ENCODE peak calls at places on chromosomes 4 and X, in four cellular contexts. One of them, this sample, is unnamed.

GRCh38 chr4:47741200-47741599 is 96.7 kb downstream of the CORIN start:
- DNase-seq in type B pancreatic cell: no peak
- DNase-seq in astrocyte: no peak
- DNase-seq in fibroblast of the aortic adventitia: no peak
- DNase-seq in this sample: no peak

GRCh38 chrX:18964880-18965279 is 19.0 kb downstream of the PHKA2 start:
- DNase-seq in fibroblast of the aortic adventitia: peak; percentile 15
- DNase-seq in astrocyte: no peak
- DNase-seq in type B pancreatic cell: no peak
- DNase-seq in this sample: no peak

GRCh38 chr4:165384608-165385007 is 5.8 kb downstream of the CPE start:
- DNase-seq in astrocyte: peak; percentile 43
- DNase-seq in fibroblast of the aortic adventitia: peak; percentile 75
- DNase-seq in type B pancreatic cell: no peak
- DNase-seq in this sample: no peak

GRCh38 chr4:24850669-24851068 is 55.3 kb downstream of the SOD3 start:
- DNase-seq in astrocyte: peak; percentile 91
- DNase-seq in type B pancreatic cell: no peak
- DNase-seq in fibroblast of the aortic adventitia: peak; percentile 94
- DNase-seq in this sample: no peak

GRCh38 chrX:141811438-141811837 is 26.7 kb upstream of the MAGEC3 start:
- DNase-seq in fibroblast of the aortic adventitia: no peak
- DNase-seq in astrocyte: no peak
- DNase-seq in type B pancreatic cell: no peak
- DNase-seq in this sample: no peak

GRCh38 chr4:185838514-185839203 is 26.7 kb upstream of the SORBS2 start:
- DNase-seq in type B pancreatic cell: no peak
- DNase-seq in fibroblast of the aortic adventitia: peak; percentile 4
- DNase-seq in astrocyte: no peak
- DNase-seq in this sample: no peak

GRCh38 chr4:81466841-81467671 is 4.7 kb downstream of the RASGEF1B start:
- DNase-seq in fibroblast of the aortic adventitia: peak; percentile 79
- DNase-seq in type B pancreatic cell: no peak
- DNase-seq in astrocyte: peak; percentile 26
- DNase-seq in this sample: no peak

GRCh38 chrX:25025615-25026014 is 9.8 kb upstream of the ARX start:
- DNase-seq in fibroblast of the aortic adventitia: no peak
- DNase-seq in type B pancreatic cell: no peak
- DNase-seq in astrocyte: no peak
- DNase-seq in this sample: no peak

GRCh38 chr4:81688085-81688484 is 216.4 kb upstream of the RASGEF1B start:
- DNase-seq in fibroblast of the aortic adventitia: peak; percentile 8
- DNase-seq in astrocyte: no peak
- DNase-seq in type B pancreatic cell: no peak
- DNase-seq in this sample: no peak

GRCh38 chr4:175536852-175537453 is 275.1 kb downstream of the GPM6A start:
- DNase-seq in fibroblast of the aortic adventitia: peak; percentile 87
- DNase-seq in type B pancreatic cell: no peak
- DNase-seq in astrocyte: peak; percentile 49
- DNase-seq in this sample: no peak

GRCh38 chrX:120090208-120090607 is 12.7 kb upstream of the RHOXF2B start:
- DNase-seq in fibroblast of the aortic adventitia: no peak
- DNase-seq in type B pancreatic cell: no peak
- DNase-seq in astrocyte: no peak
- DNase-seq in this sample: no peak

GRCh38 chr4:24730256-24731001 is 64.9 kb upstream of the SOD3 start:
- DNase-seq in type B pancreatic cell: no peak
- DNase-seq in astrocyte: peak; percentile 64
- DNase-seq in fibroblast of the aortic adventitia: peak; percentile 94
- DNase-seq in this sample: no peak

GRCh38 chr4:72418458-72418857 is 150.6 kb downstream of the ADAMTS3 start:
- DNase-seq in astrocyte: peak; percentile 69
- DNase-seq in fibroblast of the aortic adventitia: peak; percentile 76
- DNase-seq in type B pancreatic cell: no peak
- DNase-seq in this sample: no peak

GRCh38 chr4:153909672-153910071 is 120.8 kb upstream of the SFRP2 start:
- DNase-seq in type B pancreatic cell: no peak
- DNase-seq in fibroblast of the aortic adventitia: no peak
- DNase-seq in astrocyte: no peak
- DNase-seq in this sample: no peak

GRCh38 chr4:123568936-123569335 is 172.3 kb downstream of the SPRY1 start:
- DNase-seq in astrocyte: no peak
- DNase-seq in fibroblast of the aortic adventitia: no peak
- DNase-seq in type B pancreatic cell: no peak
- DNase-seq in this sample: no peak

GRCh38 chrX:39577206-39577605 is 520.6 kb downstream of the BCOR start:
- DNase-seq in astrocyte: peak; percentile 25
- DNase-seq in type B pancreatic cell: no peak
- DNase-seq in fibroblast of the aortic adventitia: no peak
- DNase-seq in this sample: no peak

GRCh38 chrX:19747672-19748610 is 139.5 kb downstream of the SH3KBP1 start:
- DNase-seq in type B pancreatic cell: no peak
- DNase-seq in astrocyte: no peak
- DNase-seq in fibroblast of the aortic adventitia: no peak
- DNase-seq in this sample: no peak

GRCh38 chr4:16206848-16207247 is 19.4 kb downstream of the TAPT1 start:
- DNase-seq in type B pancreatic cell: no peak
- DNase-seq in astrocyte: no peak
- DNase-seq in fibroblast of the aortic adventitia: no peak
- DNase-seq in this sample: no peak

GRCh38 chr4:163380703-163381102 is 37.0 kb downstream of the NPY5R start:
- DNase-seq in type B pancreatic cell: no peak
- DNase-seq in astrocyte: no peak
- DNase-seq in fibroblast of the aortic adventitia: no peak
- DNase-seq in this sample: no peak

GRCh38 chr4:151117371-151117962 is 18.0 kb downstream of the RPS3A start:
- DNase-seq in astrocyte: peak; percentile 39
- DNase-seq in fibroblast of the aortic adventitia: peak; percentile 77
- DNase-seq in type B pancreatic cell: no peak
- DNase-seq in this sample: no peak

GRCh38 chr4:21304061-21304541 is 603.8 kb downstream of the PACRGL start:
- DNase-seq in type B pancreatic cell: no peak
- DNase-seq in astrocyte: no peak
- DNase-seq in fibroblast of the aortic adventitia: no peak
- DNase-seq in this sample: no peak

GRCh38 chr4:95151255-95151654 is 393.5 kb downstream of the BMPR1B start:
- DNase-seq in fibroblast of the aortic adventitia: no peak
- DNase-seq in type B pancreatic cell: no peak
- DNase-seq in astrocyte: no peak
- DNase-seq in this sample: no peak

GRCh38 chr4:169640261-169640880 is 20.0 kb downstream of the CLCN3 start:
- DNase-seq in type B pancreatic cell: no peak
- DNase-seq in fibroblast of the aortic adventitia: peak; percentile 91
- DNase-seq in astrocyte: peak; percentile 63
- DNase-seq in this sample: no peak

GRCh38 chr4:165367040-165367439 is 11.8 kb upstream of the CPE start:
- DNase-seq in fibroblast of the aortic adventitia: peak; percentile 37
- DNase-seq in type B pancreatic cell: no peak
- DNase-seq in astrocyte: no peak
- DNase-seq in this sample: no peak

GRCh38 chrX:68710870-68711576 is 63.6 kb downstream of the STARD8 start:
- DNase-seq in fibroblast of the aortic adventitia: peak; percentile 66
- DNase-seq in type B pancreatic cell: no peak
- DNase-seq in astrocyte: peak; percentile 18
- DNase-seq in this sample: no peak

GRCh38 chrX:24081661-24082154 is 27.0 kb downstream of the EIF2S3 start:
- DNase-seq in astrocyte: peak; percentile 27
- DNase-seq in type B pancreatic cell: no peak
- DNase-seq in fibroblast of the aortic adventitia: peak; percentile 72
- DNase-seq in this sample: peak; percentile 89

GRCh38 chrX:53682885-53683555 is 3.5 kb downstream of the HUWE1 start:
- DNase-seq in astrocyte: peak; percentile 41
- DNase-seq in fibroblast of the aortic adventitia: peak; percentile 59
- DNase-seq in type B pancreatic cell: no peak
- DNase-seq in this sample: no peak

GRCh38 chr4:108130955-108131354 is 37.8 kb downstream of the LEF1 start:
- DNase-seq in type B pancreatic cell: no peak
- DNase-seq in astrocyte: no peak
- DNase-seq in fibroblast of the aortic adventitia: no peak
- DNase-seq in this sample: no peak
- TF ChIP-seq CTCF in type B pancreatic cell: no peak
- TF ChIP-seq CTCF in astrocyte: no peak
- TF ChIP-seq CTCF in fibroblast of the aortic adventitia: peak; percentile 7
- TF ChIP-seq CTCF in this sample: no peak

DNA sequence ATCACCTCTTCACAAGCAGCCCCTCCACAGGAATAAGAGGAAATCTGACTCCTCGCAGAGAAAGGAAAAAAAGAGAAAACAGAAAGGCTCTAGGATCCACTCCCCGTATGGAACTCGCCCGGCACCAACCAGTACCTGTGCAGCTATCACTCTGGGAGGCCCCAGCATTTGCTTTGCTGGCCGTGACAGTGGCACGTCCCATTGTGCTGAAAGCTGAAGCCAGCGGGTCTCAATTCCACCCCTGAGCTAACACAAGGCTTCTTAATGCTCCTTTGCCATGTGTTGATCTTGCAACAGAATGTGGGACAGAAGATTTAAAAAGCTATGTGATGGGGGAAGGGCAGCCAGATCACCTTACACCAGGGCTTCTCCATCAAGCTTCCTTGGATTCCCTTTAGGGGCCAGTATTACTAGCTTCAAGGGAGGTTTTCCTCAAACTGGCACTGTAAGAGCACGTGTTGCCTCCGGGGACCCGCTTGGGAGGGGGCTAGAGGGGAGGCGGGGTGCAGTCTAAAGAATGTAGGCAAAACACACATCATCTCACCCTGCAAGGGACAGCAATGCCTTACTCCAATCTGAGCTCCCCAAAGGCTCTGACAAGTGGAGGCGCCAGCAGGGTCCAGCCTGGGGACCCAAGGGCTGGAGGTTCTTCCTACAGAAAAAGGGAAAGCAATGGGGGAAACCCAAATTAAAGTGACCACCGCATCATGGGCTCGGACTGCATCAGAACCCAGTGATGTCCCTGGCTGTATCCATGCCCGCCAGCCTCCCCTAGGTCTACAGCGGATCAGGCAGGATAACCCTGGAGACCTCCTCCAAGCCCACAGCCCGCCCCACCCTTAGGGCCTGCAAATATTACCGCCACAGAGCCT is 1.2 kb downstream of the USP46 start:
- DNase-seq in type B pancreatic cell: peak; percentile 71
- DNase-seq in astrocyte: no peak
- DNase-seq in fibroblast of the aortic adventitia: peak; percentile 48
- DNase-seq in this sample: no peak
- TF ChIP-seq CTCF in type B pancreatic cell: no peak
- TF ChIP-seq CTCF in astrocyte: no peak
- TF ChIP-seq CTCF in fibroblast of the aortic adventitia: no peak
- TF ChIP-seq CTCF in this sample: no peak

GRCh38 chr4:97152159-97152558 is 991.1 kb downstream of the STPG2 start:
- DNase-seq in astrocyte: no peak
- DNase-seq in type B pancreatic cell: no peak
- DNase-seq in fibroblast of the aortic adventitia: no peak
- DNase-seq in this sample: no peak

GRCh38 chr4:97150966-97151365 is 992.3 kb downstream of the STPG2 start:
- DNase-seq in type B pancreatic cell: no peak
- DNase-seq in astrocyte: no peak
- DNase-seq in fibroblast of the aortic adventitia: no peak
- DNase-seq in this sample: no peak

DNA sequence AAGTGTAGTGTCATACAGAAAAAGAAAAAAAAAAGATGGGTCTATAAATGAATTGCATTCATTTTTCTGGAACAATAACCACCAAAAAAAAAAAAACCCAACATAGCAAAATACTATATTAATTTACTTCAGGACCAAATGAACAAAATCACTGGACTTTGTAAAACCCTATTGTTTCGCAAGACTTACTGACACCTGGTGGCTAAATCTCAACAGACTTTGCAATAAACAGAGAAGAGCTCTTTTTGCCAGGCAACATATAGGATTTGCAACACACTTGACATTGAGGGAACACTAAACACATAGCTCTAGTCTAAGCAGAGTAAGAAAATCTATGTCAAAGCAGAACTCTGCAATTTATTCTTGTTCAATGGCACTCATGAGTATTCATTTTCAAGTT is 990.2 kb downstream of the STPG2 start:
- DNase-seq in fibroblast of the aortic adventitia: no peak
- DNase-seq in astrocyte: no peak
- DNase-seq in type B pancreatic cell: no peak
- DNase-seq in this sample: no peak
- TF ChIP-seq CTCF in fibroblast of the aortic adventitia: no peak
- TF ChIP-seq CTCF in astrocyte: peak; percentile 40
- TF ChIP-seq CTCF in type B pancreatic cell: peak; percentile 67
- TF ChIP-seq CTCF in this sample: peak; percentile 55

GRCh38 chr4:3340703-3341088 is 47.9 kb downstream of the RGS12 start:
- DNase-seq in type B pancreatic cell: no peak
- DNase-seq in fibroblast of the aortic adventitia: no peak
- DNase-seq in astrocyte: no peak
- DNase-seq in this sample: peak; percentile 77
- TF ChIP-seq CTCF in type B pancreatic cell: no peak
- TF ChIP-seq CTCF in fibroblast of the aortic adventitia: no peak
- TF ChIP-seq CTCF in astrocyte: no peak
- TF ChIP-seq CTCF in this sample: no peak

This sample was measured in osteocyte.